ENCODE peak calls at places on chromosomes 5 and 9, in nine cellular contexts. One of them, this sample, is unnamed.

GRCh38 chr9:115884846-115885245 is 268.7 kb upstream of the PAPPA start:
- DNase-seq in CD8-positive, alpha-beta T cell: no peak
- DNase-seq in fibroblast of lung: no peak
- DNase-seq in GM23338: no peak
- DNase-seq in CD8-positive, alpha-beta memory T cell: no peak
- DNase-seq in RWPE1: no peak
- DNase-seq in lung: no peak
- DNase-seq in tibial artery: no peak
- DNase-seq in CD4-positive, alpha-beta memory T cell: no peak
- DNase-seq in this sample: no peak

GRCh38 chr5:109705596-109705995 is 15.9 kb downstream of the MAN2A1 start:
- DNase-seq in CD8-positive, alpha-beta T cell: no peak
- DNase-seq in fibroblast of lung: no peak
- DNase-seq in GM23338: peak; percentile 35
- DNase-seq in CD8-positive, alpha-beta memory T cell: no peak
- DNase-seq in RWPE1: no peak
- DNase-seq in lung: no peak
- DNase-seq in tibial artery: no peak
- DNase-seq in CD4-positive, alpha-beta memory T cell: no peak
- DNase-seq in this sample: peak; percentile 21

GRCh38 chr5:1222621-1223277 is 2.4 kb upstream of the SLC6A18 start:
- DNase-seq in CD8-positive, alpha-beta T cell: no peak
- DNase-seq in fibroblast of lung: no peak
- DNase-seq in GM23338: no peak
- DNase-seq in CD8-positive, alpha-beta memory T cell: no peak
- DNase-seq in RWPE1: no peak
- DNase-seq in lung: no peak
- DNase-seq in tibial artery: no peak
- DNase-seq in CD4-positive, alpha-beta memory T cell: no peak
- DNase-seq in this sample: no peak

GRCh38 chr9:135480071-135480941 is 724 bp downstream of the PPP1R26 start:
- DNase-seq in CD8-positive, alpha-beta T cell: no peak
- DNase-seq in fibroblast of lung: peak; percentile 21
- DNase-seq in GM23338: peak; percentile 71
- DNase-seq in CD8-positive, alpha-beta memory T cell: no peak
- DNase-seq in RWPE1: peak; percentile 52
- DNase-seq in lung: no peak
- DNase-seq in tibial artery: no peak
- DNase-seq in CD4-positive, alpha-beta memory T cell: no peak
- DNase-seq in this sample: peak; percentile 20

GRCh38 chr5:119393201-119393691 is 37.4 kb downstream of the TNFAIP8 start:
- DNase-seq in CD8-positive, alpha-beta T cell: no peak
- DNase-seq in fibroblast of lung: peak; percentile 50
- DNase-seq in GM23338: no peak
- DNase-seq in CD8-positive, alpha-beta memory T cell: no peak
- DNase-seq in RWPE1: no peak
- DNase-seq in lung: no peak
- DNase-seq in tibial artery: no peak
- DNase-seq in CD4-positive, alpha-beta memory T cell: no peak
- DNase-seq in this sample: no peak

GRCh38 chr9:75539558-75539957 is 350.9 kb upstream of the PCSK5 start:
- DNase-seq in CD8-positive, alpha-beta T cell: no peak
- DNase-seq in fibroblast of lung: no peak
- DNase-seq in GM23338: no peak
- DNase-seq in CD8-positive, alpha-beta memory T cell: no peak
- DNase-seq in RWPE1: no peak
- DNase-seq in lung: no peak
- DNase-seq in tibial artery: no peak
- DNase-seq in CD4-positive, alpha-beta memory T cell: no peak
- DNase-seq in this sample: no peak

GRCh38 chr9:23686257-23686656 is 139.8 kb downstream of the ELAVL2 start:
- DNase-seq in CD8-positive, alpha-beta T cell: no peak
- DNase-seq in fibroblast of lung: no peak
- DNase-seq in GM23338: peak; percentile 26
- DNase-seq in CD8-positive, alpha-beta memory T cell: no peak
- DNase-seq in RWPE1: peak; percentile 87
- DNase-seq in lung: no peak
- DNase-seq in tibial artery: no peak
- DNase-seq in CD4-positive, alpha-beta memory T cell: no peak
- DNase-seq in this sample: no peak

GRCh38 chr5:56640763-56641406 is 174.5 kb upstream of the MAP3K1 start:
- DNase-seq in CD8-positive, alpha-beta T cell: no peak
- DNase-seq in fibroblast of lung: no peak
- DNase-seq in GM23338: no peak
- DNase-seq in CD8-positive, alpha-beta memory T cell: no peak
- DNase-seq in RWPE1: no peak
- DNase-seq in lung: no peak
- DNase-seq in tibial artery: peak; percentile 54
- DNase-seq in CD4-positive, alpha-beta memory T cell: no peak
- DNase-seq in this sample: no peak

GRCh38 chr9:97059661-97060060 is 20.7 kb upstream of the CTSV start:
- DNase-seq in CD8-positive, alpha-beta T cell: no peak
- DNase-seq in fibroblast of lung: no peak
- DNase-seq in GM23338: no peak
- DNase-seq in CD8-positive, alpha-beta memory T cell: no peak
- DNase-seq in RWPE1: peak; percentile 91
- DNase-seq in lung: no peak
- DNase-seq in tibial artery: no peak
- DNase-seq in CD4-positive, alpha-beta memory T cell: no peak
- DNase-seq in this sample: no peak

GRCh38 chr9:110321055-110321454 is 16.6 kb downstream of the TXNDC8 start:
- DNase-seq in CD8-positive, alpha-beta T cell: no peak
- DNase-seq in fibroblast of lung: no peak
- DNase-seq in GM23338: no peak
- DNase-seq in CD8-positive, alpha-beta memory T cell: no peak
- DNase-seq in RWPE1: no peak
- DNase-seq in lung: no peak
- DNase-seq in tibial artery: no peak
- DNase-seq in CD4-positive, alpha-beta memory T cell: no peak
- DNase-seq in this sample: no peak

GRCh38 chr9:76634356-76635054 is 129.7 kb upstream of the PCA3 start:
- DNase-seq in CD8-positive, alpha-beta T cell: no peak
- DNase-seq in fibroblast of lung: peak; percentile 79
- DNase-seq in GM23338: no peak
- DNase-seq in CD8-positive, alpha-beta memory T cell: no peak
- DNase-seq in RWPE1: peak; percentile 26
- DNase-seq in lung: no peak
- DNase-seq in tibial artery: no peak
- DNase-seq in CD4-positive, alpha-beta memory T cell: no peak
- DNase-seq in this sample: peak; percentile 68

GRCh38 chr5:112417931-112418358 is 1.1 kb downstream of the EPB41L4A start:
- DNase-seq in CD8-positive, alpha-beta T cell: no peak
- DNase-seq in fibroblast of lung: no peak
- DNase-seq in GM23338: peak; percentile 57
- DNase-seq in CD8-positive, alpha-beta memory T cell: no peak
- DNase-seq in RWPE1: peak; percentile 30
- DNase-seq in lung: peak; percentile 32
- DNase-seq in tibial artery: peak; percentile 26
- DNase-seq in CD4-positive, alpha-beta memory T cell: peak; percentile 43
- DNase-seq in this sample: peak; percentile 30

GRCh38 chr5:15499528-15500325 is at the start of gene FBXL7:
- DNase-seq in CD8-positive, alpha-beta T cell: no peak
- DNase-seq in fibroblast of lung: peak; percentile 81
- DNase-seq in GM23338: peak; percentile 94
- DNase-seq in CD8-positive, alpha-beta memory T cell: no peak
- DNase-seq in RWPE1: peak; percentile 36
- DNase-seq in lung: peak; percentile 74
- DNase-seq in tibial artery: peak; percentile 79
- DNase-seq in CD4-positive, alpha-beta memory T cell: no peak
- DNase-seq in this sample: peak; percentile 71

GRCh38 chr9:7320139-7320538 is 479.4 kb downstream of the DMAC1 start:
- DNase-seq in CD8-positive, alpha-beta T cell: no peak
- DNase-seq in fibroblast of lung: peak; percentile 99
- DNase-seq in GM23338: no peak
- DNase-seq in CD8-positive, alpha-beta memory T cell: no peak
- DNase-seq in RWPE1: peak; percentile 12
- DNase-seq in lung: no peak
- DNase-seq in tibial artery: no peak
- DNase-seq in CD4-positive, alpha-beta memory T cell: no peak
- DNase-seq in this sample: peak; percentile 78
- H3K27ac ChIP-seq in CD8-positive, alpha-beta T cell: no peak overlapping the region
- H3K27ac ChIP-seq in fibroblast of lung: peak overlapping the region; percentile 41
- H3K27ac ChIP-seq in GM23338: no peak overlapping the region
- H3K27ac ChIP-seq in CD8-positive, alpha-beta memory T cell: no peak overlapping the region
- H3K27ac ChIP-seq in RWPE1: no peak overlapping the region
- H3K27ac ChIP-seq in lung: no peak overlapping the region
- H3K27ac ChIP-seq in tibial artery: no peak overlapping the region
- H3K27ac ChIP-seq in CD4-positive, alpha-beta memory T cell: no peak overlapping the region
- H3K27ac ChIP-seq in this sample: no peak overlapping the region

GRCh38 chr9:111970827-111971226 is 74.2 kb downstream of the UGCG start:
- DNase-seq in CD8-positive, alpha-beta T cell: no peak
- DNase-seq in fibroblast of lung: no peak
- DNase-seq in GM23338: no peak
- DNase-seq in CD8-positive, alpha-beta memory T cell: no peak
- DNase-seq in RWPE1: peak; percentile 59
- DNase-seq in lung: no peak
- DNase-seq in tibial artery: no peak
- DNase-seq in CD4-positive, alpha-beta memory T cell: no peak
- DNase-seq in this sample: no peak

GRCh38 chr9:111967621-111968020 is 71.0 kb downstream of the UGCG start:
- DNase-seq in CD8-positive, alpha-beta T cell: no peak
- DNase-seq in fibroblast of lung: no peak
- DNase-seq in GM23338: no peak
- DNase-seq in CD8-positive, alpha-beta memory T cell: no peak
- DNase-seq in RWPE1: no peak
- DNase-seq in lung: no peak
- DNase-seq in tibial artery: no peak
- DNase-seq in CD4-positive, alpha-beta memory T cell: no peak
- DNase-seq in this sample: no peak

GRCh38 chr9:111969061-111969460 is 72.4 kb downstream of the UGCG start:
- DNase-seq in CD8-positive, alpha-beta T cell: no peak
- DNase-seq in fibroblast of lung: peak; percentile 64
- DNase-seq in GM23338: no peak
- DNase-seq in CD8-positive, alpha-beta memory T cell: no peak
- DNase-seq in RWPE1: no peak
- DNase-seq in lung: no peak
- DNase-seq in tibial artery: no peak
- DNase-seq in CD4-positive, alpha-beta memory T cell: no peak
- DNase-seq in this sample: peak; percentile 83

GRCh38 chr9:111966851-111967250 is 70.2 kb downstream of the UGCG start:
- DNase-seq in CD8-positive, alpha-beta T cell: no peak
- DNase-seq in fibroblast of lung: peak; percentile 21
- DNase-seq in GM23338: no peak
- DNase-seq in CD8-positive, alpha-beta memory T cell: no peak
- DNase-seq in RWPE1: no peak
- DNase-seq in lung: no peak
- DNase-seq in tibial artery: peak; percentile 29
- DNase-seq in CD4-positive, alpha-beta memory T cell: no peak
- DNase-seq in this sample: no peak

GRCh38 chr9:111969622-111970021 is 73.0 kb downstream of the UGCG start:
- DNase-seq in CD8-positive, alpha-beta T cell: no peak
- DNase-seq in fibroblast of lung: no peak
- DNase-seq in GM23338: no peak
- DNase-seq in CD8-positive, alpha-beta memory T cell: no peak
- DNase-seq in RWPE1: no peak
- DNase-seq in lung: no peak
- DNase-seq in tibial artery: no peak
- DNase-seq in CD4-positive, alpha-beta memory T cell: no peak
- DNase-seq in this sample: no peak
- H3K27ac ChIP-seq in CD8-positive, alpha-beta T cell: no peak overlapping the region
- H3K27ac ChIP-seq in fibroblast of lung: no peak overlapping the region
- H3K27ac ChIP-seq in GM23338: no peak overlapping the region
- H3K27ac ChIP-seq in CD8-positive, alpha-beta memory T cell: no peak overlapping the region
- H3K27ac ChIP-seq in RWPE1: no peak overlapping the region
- H3K27ac ChIP-seq in lung: no peak overlapping the region
- H3K27ac ChIP-seq in tibial artery: no peak overlapping the region
- H3K27ac ChIP-seq in CD4-positive, alpha-beta memory T cell: no peak overlapping the region
- H3K27ac ChIP-seq in this sample: no peak overlapping the region

GRCh38 chr5:137619191-137619870 is 116.6 kb downstream of the KLHL3 start:
- DNase-seq in CD8-positive, alpha-beta T cell: no peak
- DNase-seq in fibroblast of lung: peak; percentile 87
- DNase-seq in GM23338: no peak
- DNase-seq in CD8-positive, alpha-beta memory T cell: no peak
- DNase-seq in RWPE1: peak; percentile 60
- DNase-seq in lung: peak; percentile 71
- DNase-seq in tibial artery: peak; percentile 60
- DNase-seq in CD4-positive, alpha-beta memory T cell: no peak
- DNase-seq in this sample: peak; percentile 60
- H3K27ac ChIP-seq in CD8-positive, alpha-beta T cell: no peak overlapping the region
- H3K27ac ChIP-seq in fibroblast of lung: peak overlapping the region; percentile 11
- H3K27ac ChIP-seq in GM23338: no peak overlapping the region
- H3K27ac ChIP-seq in CD8-positive, alpha-beta memory T cell: no peak overlapping the region
- H3K27ac ChIP-seq in RWPE1: no peak overlapping the region
- H3K27ac ChIP-seq in lung: peak overlapping the region; percentile 75
- H3K27ac ChIP-seq in tibial artery: peak overlapping the region; percentile 69
- H3K27ac ChIP-seq in CD4-positive, alpha-beta memory T cell: no peak overlapping the region
- H3K27ac ChIP-seq in this sample: peak overlapping the region; percentile 37

GRCh38 chr5:77082280-77082679 is 4.8 kb downstream of the ZBED3 start:
- DNase-seq in CD8-positive, alpha-beta T cell: no peak
- DNase-seq in fibroblast of lung: no peak
- DNase-seq in GM23338: no peak
- DNase-seq in CD8-positive, alpha-beta memory T cell: no peak
- DNase-seq in RWPE1: no peak
- DNase-seq in lung: no peak
- DNase-seq in tibial artery: no peak
- DNase-seq in CD4-positive, alpha-beta memory T cell: no peak
- DNase-seq in this sample: no peak

GRCh38 chr5:77086611-77087483 is at the start of gene ZBED3:
- DNase-seq in CD8-positive, alpha-beta T cell: peak; percentile 68
- DNase-seq in fibroblast of lung: peak; percentile 95
- DNase-seq in GM23338: peak; percentile 87
- DNase-seq in CD8-positive, alpha-beta memory T cell: peak; percentile 39
- DNase-seq in RWPE1: peak; percentile 78
- DNase-seq in lung: peak; percentile 71
- DNase-seq in tibial artery: peak; percentile 67
- DNase-seq in CD4-positive, alpha-beta memory T cell: peak; percentile 60
- DNase-seq in this sample: peak; percentile 67

GRCh38 chr5:77083088-77083487 is 4.0 kb downstream of the ZBED3 start:
- DNase-seq in CD8-positive, alpha-beta T cell: no peak
- DNase-seq in fibroblast of lung: no peak
- DNase-seq in GM23338: no peak
- DNase-seq in CD8-positive, alpha-beta memory T cell: no peak
- DNase-seq in RWPE1: no peak
- DNase-seq in lung: no peak
- DNase-seq in tibial artery: no peak
- DNase-seq in CD4-positive, alpha-beta memory T cell: no peak
- DNase-seq in this sample: no peak

DNA sequence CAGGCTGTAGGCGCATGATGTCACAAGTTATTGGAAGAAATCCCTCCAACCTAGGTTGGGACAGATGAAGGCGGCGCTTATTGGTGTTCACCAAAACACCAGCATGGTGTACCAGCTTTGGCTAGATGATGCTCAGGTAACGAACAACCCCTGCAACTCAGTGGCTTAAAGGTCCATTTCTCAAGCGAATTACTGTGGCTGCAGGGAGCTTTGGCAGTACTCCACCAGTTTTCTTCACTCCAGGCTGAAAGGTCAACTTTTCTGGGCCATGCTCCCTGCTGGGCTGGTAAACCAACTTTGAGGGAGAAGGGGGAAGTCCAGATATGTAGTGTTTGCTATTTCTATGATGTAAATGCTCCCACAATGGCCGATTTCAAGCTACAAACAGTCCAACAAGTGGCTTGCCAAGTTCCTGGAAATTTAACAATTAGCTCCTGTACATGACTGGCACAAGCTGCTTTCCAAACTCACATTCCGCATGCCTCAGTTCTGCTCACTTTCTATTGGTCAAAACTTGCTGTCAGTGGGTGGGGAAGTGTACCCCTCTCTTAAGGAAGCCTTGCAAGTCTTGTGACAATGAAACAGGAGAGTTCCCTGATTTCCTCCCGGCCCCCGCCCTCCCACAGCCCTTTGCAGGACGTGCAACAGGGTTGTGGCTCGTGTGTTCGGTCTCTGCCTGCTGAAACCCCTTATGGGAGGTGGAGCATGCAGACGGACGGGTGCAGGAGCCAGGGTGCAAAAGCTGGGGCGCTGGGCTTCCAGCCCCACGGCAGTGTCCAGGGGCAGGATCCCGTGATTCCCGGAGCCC is 603 bp upstream of the ZBED3 start:
- DNase-seq in CD8-positive, alpha-beta T cell: no peak
- DNase-seq in fibroblast of lung: peak; percentile 85
- DNase-seq in GM23338: peak; percentile 28
- DNase-seq in CD8-positive, alpha-beta memory T cell: no peak
- DNase-seq in RWPE1: no peak
- DNase-seq in lung: peak; percentile 63
- DNase-seq in tibial artery: peak; percentile 46
- DNase-seq in CD4-positive, alpha-beta memory T cell: no peak
- DNase-seq in this sample: no peak
- H3K27ac ChIP-seq in CD8-positive, alpha-beta T cell: peak overlapping the region; percentile 57
- H3K27ac ChIP-seq in fibroblast of lung: peak overlapping the region; percentile 74
- H3K27ac ChIP-seq in GM23338: peak overlapping the region; percentile 52
- H3K27ac ChIP-seq in CD8-positive, alpha-beta memory T cell: no peak overlapping the region
- H3K27ac ChIP-seq in RWPE1: peak overlapping the region; percentile 90
- H3K27ac ChIP-seq in lung: peak overlapping the region; percentile 88
- H3K27ac ChIP-seq in tibial artery: peak overlapping the region; percentile 84
- H3K27ac ChIP-seq in CD4-positive, alpha-beta memory T cell: no peak overlapping the region
- H3K27ac ChIP-seq in this sample: no peak overlapping the region

This sample was measured in brain microvascular endothelial cell.